ENCODE peak calls at places on chromosomes 1 and 21, in seven cellular contexts. F is skeletal muscle cell; L is NAMALWA; J is fibroblast of pulmonary artery; T is suprapubic skin; I is CD4-positive, alpha-beta memory T cell; B is NCI-H2107. Y is an unnamed sample.

GRCh38 chr1:155967410-155968400 is 10.6 kb downstream of the ARHGEF2 start:
- DNase-seq in F (no peak), L (no peak), J (peak; percentile 41), T (no peak), I (no peak), B (no peak), Y (no peak)

GRCh38 chr1:100584761-100585745 is 47.1 kb downstream of the GPR88 start:
- DNase-seq in F (no peak), L (no peak), J (peak; percentile 68), T (no peak), I (no peak), B (no peak), Y (no peak)

GRCh38 chr1:118717893-118718292 is 270.2 kb downstream of the TBX15 start:
- DNase-seq in F (no peak), L (no peak), J (no peak), T (no peak), I (no peak), B (no peak), Y (no peak)

GRCh38 chr1:30284226-30284625 is 439.2 kb downstream of the MATN1 start:
- DNase-seq in F (no peak), L (no peak), J (no peak), T (no peak), I (no peak), B (no peak), Y (no peak)

GRCh38 chr1:72326494-72326893 is 44.2 kb upstream of the NEGR1 start:
- DNase-seq in F (no peak), L (no peak), J (no peak), T (no peak), I (no peak), B (no peak), Y (no peak)

GRCh38 chr1:15428815-15429435 is 9.3 kb upstream of the CTRC start:
- DNase-seq in F (no peak), L (no peak), J (no peak), T (no peak), I (no peak), B (no peak), Y (no peak)

GRCh38 chr1:185936641-185937040 is 202.4 kb downstream of the HMCN1 start:
- DNase-seq in F (no peak), L (no peak), J (no peak), T (no peak), I (no peak), B (no peak), Y (no peak)

GRCh38 chr1:65317866-65318653 is 8.7 kb downstream of the DNAJC6 start:
- DNase-seq in F (no peak), L (no peak), J (no peak), T (no peak), I (no peak), B (no peak), Y (no peak)

GRCh38 chr1:202160377-202160940 is at the start of gene PTPN7:
- DNase-seq in F (no peak), L (peak; percentile 80), J (no peak), T (no peak), I (peak; percentile 87), B (no peak), Y (no peak)

GRCh38 chr1:153122831-153123421 is 9.6 kb upstream of the SPRR2F start:
- DNase-seq in F (no peak), L (no peak), J (no peak), T (no peak), I (no peak), B (peak; percentile 91), Y (no peak)

GRCh38 chr1:207672525-207673130 is 27.7 kb downstream of the CR1L start:
- DNase-seq in F (peak; percentile 9), L (peak; percentile 67), J (peak; percentile 37), T (no peak), I (no peak), B (peak; percentile 61), Y (peak; percentile 53)

GRCh38 chr21:28230559-28230958 is 762.1 kb downstream of the LTN1 start:
- DNase-seq in F (peak; percentile 10), L (no peak), J (peak; percentile 62), T (no peak), I (no peak), B (no peak), Y (no peak)

GRCh38 chr1:95742591-95743089 is 508.6 kb downstream of the RWDD3 start:
- DNase-seq in F (peak; percentile 90), L (no peak), J (peak; percentile 53), T (no peak), I (no peak), B (peak; percentile 96), Y (peak; percentile 16)

GRCh38 chr1:203930343-203930742 is 68.9 kb downstream of the SNRPE start:
- DNase-seq in F (peak; percentile 25), L (no peak), J (peak; percentile 71), T (no peak), I (no peak), B (no peak), Y (no peak)

GRCh38 chr21:39116761-39117425 is 66.4 kb downstream of the PSMG1 start:
- DNase-seq in F (no peak), L (no peak), J (no peak), T (no peak), I (no peak), B (no peak), Y (no peak)

Y was measured in Caki2.